ENCODE peak calls at places on chromosome 9, in four cellular contexts. One of them, this sample, is unnamed.

GRCh38 chr9:79681576-79681975 is 109.8 kb downstream of the TLE4 start:
- DNase-seq in pancreas: no peak
- DNase-seq in H7: no peak
- DNase-seq in sigmoid colon: no peak
- DNase-seq in this sample: no peak

GRCh38 chr9:89975586-89975985 is 370.8 kb downstream of the GADD45G start:
- DNase-seq in H7: no peak
- DNase-seq in sigmoid colon: no peak
- DNase-seq in pancreas: no peak
- DNase-seq in this sample: no peak

GRCh38 chr9:69798737-69799136 is 21.9 kb upstream of the CFAP95 start:
- DNase-seq in sigmoid colon: no peak
- DNase-seq in pancreas: no peak
- DNase-seq in H7: no peak
- DNase-seq in this sample: no peak

GRCh38 chr9:27664136-27664819 is 91.0 kb upstream of the C9orf72 start:
- DNase-seq in H7: no peak
- DNase-seq in sigmoid colon: no peak
- DNase-seq in pancreas: no peak
- DNase-seq in this sample: no peak

GRCh38 chr9:82299870-82300269 is 311.3 kb downstream of the SPATA31D1 start:
- DNase-seq in pancreas: no peak
- DNase-seq in H7: no peak
- DNase-seq in sigmoid colon: no peak
- DNase-seq in this sample: no peak

GRCh38 chr9:24602687-24603352 is 57.1 kb upstream of the IZUMO3 start:
- DNase-seq in pancreas: no peak
- DNase-seq in sigmoid colon: no peak
- DNase-seq in H7: no peak
- DNase-seq in this sample: no peak

GRCh38 chr9:94866770-94867169 is 140.3 kb downstream of the AOPEP start:
- DNase-seq in H7: no peak
- DNase-seq in sigmoid colon: no peak
- DNase-seq in pancreas: no peak
- DNase-seq in this sample: no peak

GRCh38 chr9:14524881-14525515 is 168.2 kb downstream of the ZDHHC21 start:
- DNase-seq in pancreas: no peak
- DNase-seq in sigmoid colon: no peak
- DNase-seq in H7: no peak
- DNase-seq in this sample: no peak

GRCh38 chr9:83327750-83328622 is 210.2 kb downstream of the FRMD3 start:
- DNase-seq in H7: no peak
- DNase-seq in pancreas: no peak
- DNase-seq in sigmoid colon: no peak
- DNase-seq in this sample: no peak

DNA sequence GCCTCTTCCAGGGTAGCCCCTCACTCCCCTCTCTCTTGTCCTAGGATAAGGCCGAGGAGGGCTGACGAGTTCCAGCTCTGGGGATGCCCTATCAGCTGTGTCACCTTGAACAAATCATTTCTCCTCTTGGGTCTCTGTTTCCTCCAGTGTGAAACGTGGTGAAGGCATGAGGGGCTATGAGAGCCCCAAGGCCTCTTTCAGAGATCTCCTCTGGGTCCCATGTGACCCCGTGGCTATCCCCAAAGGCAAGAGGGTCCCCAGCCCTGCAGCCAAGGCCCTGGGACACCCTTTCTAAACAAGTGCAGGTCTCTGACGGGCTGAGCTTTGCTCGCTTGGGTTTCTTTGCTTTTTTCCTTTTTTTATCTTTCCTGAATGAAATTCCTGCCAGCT is 25.5 kb upstream of the SPTLC1 start:
- DNase-seq in sigmoid colon: peak; percentile 66
- DNase-seq in H7: peak; percentile 44
- DNase-seq in pancreas: no peak
- DNase-seq in this sample: no peak
- H3K4me3 ChIP-seq in sigmoid colon: peak overlapping the region; percentile 46
- H3K4me3 ChIP-seq in H7: peak overlapping the region; percentile 38
- H3K4me3 ChIP-seq in pancreas: peak overlapping the region; percentile 7
- H3K4me3 ChIP-seq in this sample: no peak overlapping the region

GRCh38 chr9:95954940-95955339 is 79.4 kb downstream of the ERCC6L2 start:
- DNase-seq in H7: no peak
- DNase-seq in pancreas: no peak
- DNase-seq in sigmoid colon: no peak
- DNase-seq in this sample: no peak
- H3K4me3 ChIP-seq in H7: no peak overlapping the region
- H3K4me3 ChIP-seq in pancreas: no peak overlapping the region
- H3K4me3 ChIP-seq in sigmoid colon: no peak overlapping the region
- H3K4me3 ChIP-seq in this sample: no peak overlapping the region

DNA sequence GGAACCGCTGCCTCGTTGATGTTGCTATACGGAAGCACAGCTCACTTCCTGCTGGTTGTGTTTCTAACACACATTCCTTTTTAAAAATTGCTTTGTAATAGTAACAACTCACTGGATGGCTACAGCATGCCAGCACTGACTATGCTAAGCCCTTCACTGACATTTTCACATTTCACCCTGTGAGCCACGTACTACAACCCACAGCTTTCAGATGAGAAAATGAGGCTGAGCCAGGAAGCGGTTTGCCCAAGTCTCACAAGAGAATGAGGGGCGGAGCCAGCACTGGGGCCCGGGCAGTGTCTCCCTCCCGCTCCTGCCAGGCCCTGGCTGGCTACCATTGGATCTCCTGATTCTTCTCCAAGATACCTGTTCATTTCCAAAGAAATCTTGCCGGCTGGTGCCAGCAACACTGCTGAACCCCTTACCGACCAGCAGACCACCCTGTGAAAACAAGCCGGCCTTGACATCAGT is 38.3 kb downstream of the FAM78A start:
- DNase-seq in H7: peak; percentile 84
- DNase-seq in sigmoid colon: peak; percentile 81
- DNase-seq in pancreas: peak; percentile 40
- DNase-seq in this sample: peak; percentile 58
- H3K4me3 ChIP-seq in H7: no peak overlapping the region
- H3K4me3 ChIP-seq in sigmoid colon: peak overlapping the region; percentile 2
- H3K4me3 ChIP-seq in pancreas: no peak overlapping the region
- H3K4me3 ChIP-seq in this sample: no peak overlapping the region

GRCh38 chr9:137642892-137643291 is 24.1 kb downstream of the EHMT1 start:
- DNase-seq in H7: no peak
- DNase-seq in pancreas: no peak
- DNase-seq in sigmoid colon: no peak
- DNase-seq in this sample: no peak

GRCh38 chr9:137640862-137641261 is 22.1 kb downstream of the EHMT1 start:
- DNase-seq in H7: no peak
- DNase-seq in pancreas: no peak
- DNase-seq in sigmoid colon: no peak
- DNase-seq in this sample: no peak

GRCh38 chr9:137642118-137642601 is 23.4 kb downstream of the EHMT1 start:
- DNase-seq in sigmoid colon: no peak
- DNase-seq in pancreas: no peak
- DNase-seq in H7: no peak
- DNase-seq in this sample: no peak

GRCh38 chr9:137638680-137639079 is 19.9 kb downstream of the EHMT1 start:
- DNase-seq in H7: no peak
- DNase-seq in pancreas: no peak
- DNase-seq in sigmoid colon: no peak
- DNase-seq in this sample: no peak

GRCh38 chr9:137639303-137640051 is 20.7 kb downstream of the EHMT1 start:
- DNase-seq in H7: no peak
- DNase-seq in pancreas: no peak
- DNase-seq in sigmoid colon: no peak
- DNase-seq in this sample: no peak
- H3K4me3 ChIP-seq in H7: no peak overlapping the region
- H3K4me3 ChIP-seq in pancreas: no peak overlapping the region
- H3K4me3 ChIP-seq in sigmoid colon: peak overlapping the region; percentile 1
- H3K4me3 ChIP-seq in this sample: no peak overlapping the region

This sample was measured in K562.